ENCODE peak calls at places on chromosomes 11 and 22, in six cellular contexts. B is WERI-Rb-1; P is effector memory CD4-positive, alpha-beta T cell; J is CD8-positive, alpha-beta memory T cell; F is naive thymus-derived CD4-positive, alpha-beta T cell; H is heart right ventricle. O is an unnamed sample.
A peak's percentile ranks its signal among the peaks of the same experiment; 100 is the strongest.

GRCh38 chr11:64726211-64726641 is 3.2 kb upstream of the NRXN2 start:
- DNase-seq in B (no peak), P (no peak), J (no peak), F (no peak), H (no peak), O (no peak)

GRCh38 chr11:104968856-104969776 is 742 bp upstream of the CASP4 start:
- DNase-seq in B (peak; percentile 59), P (no peak), J (no peak), F (no peak), H (peak; percentile 32), O (no peak)

GRCh38 chr11:352456-353180 is 16.7 kb upstream of the B4GALNT4 start:
- DNase-seq in B (no peak), P (no peak), J (peak; percentile 26), F (no peak), H (no peak), O (no peak)

GRCh38 chr11:122285021-122285420 is 169.0 kb upstream of the BLID start:
- DNase-seq in B (no peak), P (no peak), J (no peak), F (no peak), H (no peak), O (no peak)

GRCh38 chr11:130042093-130042591 is 27.6 kb upstream of the APLP2 start:
- DNase-seq in B (no peak), P (no peak), J (no peak), F (no peak), H (no peak), O (no peak)

GRCh38 chr11:10916674-10917073 is 58.8 kb upstream of the ZBED5 start:
- DNase-seq in B (no peak), P (no peak), J (no peak), F (no peak), H (no peak), O (no peak)

GRCh38 chr11:45919806-45920530 is 2.3 kb upstream of the PEX16 start:
- DNase-seq in B (peak; percentile 52), P (no peak), J (no peak), F (no peak), H (peak; percentile 50), O (no peak)

GRCh38 chr11:94104734-94105133 is 23.9 kb upstream of the PANX1 start:
- DNase-seq in B (no peak), P (no peak), J (no peak), F (no peak), H (no peak), O (no peak)

GRCh38 chr22:28497188-28497587 is 182.5 kb downstream of the TTC28 start:
- DNase-seq in B (no peak), P (no peak), J (no peak), F (no peak), H (no peak), O (no peak)

GRCh38 chr11:127624455-127624854 is 623.9 kb upstream of the KIRREL3 start:
- DNase-seq in B (no peak), P (no peak), J (no peak), F (no peak), H (no peak), O (no peak)

GRCh38 chr11:42651654-42652053 is 660.1 kb upstream of the API5 start:
- DNase-seq in B (no peak), P (no peak), J (no peak), F (no peak), H (no peak), O (no peak)

DNA sequence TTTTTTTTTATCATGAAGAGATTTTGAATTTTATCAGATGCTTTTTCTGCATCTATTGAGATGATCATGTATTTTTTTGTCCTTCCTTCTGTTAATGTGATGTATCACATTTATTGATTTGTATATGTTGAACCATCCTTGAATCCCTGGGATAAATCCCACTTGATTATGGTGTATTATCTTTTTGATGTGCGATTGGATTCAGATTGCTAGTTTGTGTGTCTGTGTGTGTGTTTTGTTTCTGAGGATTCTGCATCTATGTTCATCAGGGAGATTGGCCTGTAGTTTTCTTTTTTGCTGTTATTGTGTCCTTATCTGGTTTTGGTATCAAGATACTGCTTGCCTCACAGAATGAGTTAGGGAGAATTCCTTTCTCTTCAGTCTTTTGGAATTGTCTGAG is 52.6 kb downstream of the KCNQ1OT1 start:
- DNase-seq in B (no peak), P (no peak), J (no peak), F (no peak), H (no peak), O (no peak)
- H3K9me3 ChIP-seq in B (peaks cover 48% of the 10 kb centered on the region), P (peaks cover 4% of the 10 kb centered on the region), J (peaks cover 19% of the 10 kb centered on the region), F (peaks cover 5% of the 10 kb centered on the region), H (peaks cover 100% of the 10 kb centered on the region), O (no peaks in the 10 kb centered on the region)

GRCh38 chr22:31105282-31105929 is 2.0 kb downstream of the SELENOM start:
- DNase-seq in B (no peak), P (no peak), J (no peak), F (no peak), H (no peak), O (no peak)
- H3K4me3 ChIP-seq in B (no peak overlapping the region), P (no peak overlapping the region), J (no peak overlapping the region), F (no peak overlapping the region), H (no peak overlapping the region), O (no peak overlapping the region)

GRCh38 chr11:54979375-54979774 is 272.7 kb downstream of the OR4A5 start:
- DNase-seq in B (no peak), P (no peak), J (no peak), F (no peak), H (no peak), O (no peak)
- H3K9me3 ChIP-seq in B (peaks cover 17% of the 10 kb centered on the region), P (no peaks in the 10 kb centered on the region), J (no peaks in the 10 kb centered on the region), F (no peaks in the 10 kb centered on the region), H (peaks cover 100% of the 10 kb centered on the region), O (no peaks in the 10 kb centered on the region)

DNA sequence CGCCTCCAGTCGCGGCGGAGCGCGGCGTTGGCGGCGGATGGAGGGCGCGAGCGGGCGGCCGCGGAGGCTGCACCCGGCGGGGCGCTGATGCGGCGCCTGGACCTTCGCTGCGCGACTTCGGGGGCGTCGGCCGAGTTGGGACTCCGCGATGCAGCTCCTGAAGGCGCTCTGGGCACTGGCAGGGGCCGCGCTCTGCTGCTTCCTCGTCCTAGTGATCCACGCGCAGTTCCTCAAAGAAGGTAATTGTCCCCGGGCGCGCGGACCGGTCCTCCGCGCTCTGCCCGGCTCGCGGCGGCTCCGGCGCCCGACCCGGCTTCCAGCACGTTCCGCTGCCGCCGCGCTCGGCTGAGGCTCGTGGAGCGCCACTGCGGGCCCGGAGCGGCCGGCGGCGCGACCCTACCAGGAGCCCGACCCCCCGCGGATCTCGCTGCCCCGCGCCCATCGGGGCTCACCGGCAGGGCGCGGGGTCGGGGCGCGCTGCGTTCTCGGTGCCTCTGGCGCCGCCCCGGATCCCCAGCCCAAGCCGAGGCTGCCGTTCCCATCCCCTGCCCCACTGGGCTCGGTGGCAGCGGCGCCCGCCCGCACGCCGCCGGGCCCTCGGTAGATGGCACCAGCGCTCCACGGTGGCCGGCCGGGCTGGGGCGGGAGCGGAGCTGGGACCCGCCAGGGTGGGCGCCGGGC is 1251.2 kb downstream of the BRD1 start:
- DNase-seq in B (peak; percentile 55), P (no peak), J (no peak), F (no peak), H (no peak), O (peak; percentile 55)
- H3K4me3 ChIP-seq in B (peak overlapping the region; percentile 45), P (no peak overlapping the region), J (no peak overlapping the region), F (no peak overlapping the region), H (peak overlapping the region; percentile 19), O (peak overlapping the region; percentile 22)

GRCh38 chr22:47598864-47599263 is 836.4 kb downstream of the TBC1D22A start:
- DNase-seq in B (no peak), P (no peak), J (no peak), F (no peak), H (no peak), O (no peak)
- H3K9me3 ChIP-seq in B (no peaks in the 10 kb centered on the region), P (no peaks in the 10 kb centered on the region), J (no peaks in the 10 kb centered on the region), F (no peaks in the 10 kb centered on the region), H (peaks cover 8% of the 10 kb centered on the region), O (no peaks in the 10 kb centered on the region)

GRCh38 chr11:113875414-113876073 is at the start of gene USP28:
- DNase-seq in B (peak; percentile 97), P (peak; percentile 63), J (peak; percentile 82), F (peak; percentile 71), H (peak; percentile 98), O (peak; percentile 98)

GRCh38 chr11:113874096-113874919 is 1.1 kb downstream of the USP28 start:
- DNase-seq in B (no peak), P (no peak), J (no peak), F (peak; percentile 11), H (no peak), O (peak; percentile 53)

GRCh38 chr11:113871331-113871730 is 4.0 kb downstream of the USP28 start:
- DNase-seq in B (no peak), P (no peak), J (no peak), F (no peak), H (no peak), O (peak; percentile 66)

GRCh38 chr11:113874920-113875413 is 405 bp downstream of the USP28 start:
- DNase-seq in B (no peak), P (no peak), J (no peak), F (peak; percentile 68), H (no peak), O (peak; percentile 27)

DNA sequence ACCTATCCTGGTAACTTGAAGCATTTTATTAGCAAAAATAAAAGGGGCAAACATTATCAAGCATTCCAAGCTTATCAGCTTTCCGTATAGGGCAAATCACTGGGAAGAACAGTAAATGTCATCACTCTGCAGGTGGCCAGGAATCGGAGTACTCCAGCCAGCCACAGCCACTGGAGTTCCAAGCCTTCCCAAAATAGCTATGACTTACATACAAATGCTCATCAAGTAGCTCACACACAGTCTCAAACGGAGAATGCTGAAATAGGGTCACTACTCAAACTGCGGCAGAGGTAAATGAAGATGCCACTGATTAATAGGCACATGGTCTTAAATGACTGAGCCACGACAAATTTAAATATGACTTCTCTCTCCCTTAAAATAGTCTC is 2.1 kb downstream of the USP28 start:
- DNase-seq in B (no peak), P (no peak), J (no peak), F (no peak), H (no peak), O (peak; percentile 13)
- H3K4me3 ChIP-seq in B (peak overlapping the region; percentile 13), P (no peak overlapping the region), J (no peak overlapping the region), F (no peak overlapping the region), H (peak overlapping the region; percentile 86), O (peak overlapping the region; percentile 85)

DNA sequence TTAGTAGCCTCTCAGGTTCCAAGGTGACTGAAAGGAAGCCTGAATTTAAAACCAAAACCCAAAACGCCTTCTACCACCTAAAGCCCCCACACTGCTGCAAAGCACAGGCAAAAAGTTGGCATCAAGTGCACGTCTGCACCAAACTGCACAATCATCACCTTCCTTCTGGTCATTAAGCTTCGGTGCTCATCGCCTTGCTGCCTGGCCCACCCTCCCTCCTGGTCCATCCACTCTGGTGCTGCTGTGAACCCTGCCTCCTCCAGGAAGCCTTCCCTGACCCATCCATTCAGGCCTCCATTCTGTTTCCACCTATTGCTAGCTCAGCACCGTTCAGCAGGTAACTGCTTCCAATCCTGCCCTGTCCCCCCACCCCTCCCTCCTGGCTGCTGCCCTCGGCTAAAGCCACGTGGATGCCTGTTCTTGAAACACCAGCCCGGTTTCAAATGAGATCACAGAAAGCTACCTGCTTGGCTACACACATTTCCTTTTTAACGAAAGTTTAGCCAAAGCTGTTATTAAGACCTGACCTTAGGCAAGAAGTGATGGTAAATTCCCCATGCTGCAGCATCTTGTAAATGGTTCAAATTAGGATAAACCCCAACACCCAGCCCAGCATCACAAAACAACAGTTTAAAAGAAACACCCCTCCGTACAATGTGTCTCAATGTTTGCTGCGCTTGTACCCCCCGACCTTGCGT is 53.8 kb upstream of the CD5 start:
- DNase-seq in B (no peak), P (no peak), J (no peak), F (no peak), H (no peak), O (no peak)
- H3K9me3 ChIP-seq in B (no peaks in the 10 kb centered on the region), P (no peaks in the 10 kb centered on the region), J (no peaks in the 10 kb centered on the region), F (no peaks in the 10 kb centered on the region), H (no peaks in the 10 kb centered on the region), O (no peaks in the 10 kb centered on the region)

O was measured in cardiac muscle cell.